ENCODE peak calls at places on chromosomes 7 and 10, in eight cellular contexts. Z, Q, H, C, P, X, B and N are unnamed samples.

GRCh38 chr7:7681191-7681935 is 37.0 kb downstream of the RPA3 start:
- DNase-seq in Z (peak; percentile 36), H (no peak), Q (no peak), P (peak; percentile 35), C (peak; percentile 92), B (peak; percentile 57), X (peak; percentile 71), N (no peak)

GRCh38 chr10:31457858-31458257 is 138.8 kb downstream of the ZEB1 start:
- DNase-seq in Q (no peak), B (no peak), H (no peak), C (no peak), X (no peak), P (no peak), Z (no peak), N (no peak)

GRCh38 chr7:94396606-94397005 is 1.9 kb downstream of the COL1A2 start:
- DNase-seq in Q (no peak), P (no peak), C (peak; percentile 38), B (no peak), Z (no peak), H (no peak), X (no peak), N (no peak)

GRCh38 chr7:44237696-44238095 is 36.9 kb downstream of the YKT6 start:
- DNase-seq in X (no peak), B (no peak), H (no peak), C (no peak), P (no peak), Q (no peak), Z (no peak), N (no peak)

GRCh38 chr10:14137391-14137790 is 193.3 kb downstream of the FRMD4A start:
- DNase-seq in Q (no peak), X (no peak), B (no peak), C (no peak), Z (no peak), H (no peak), P (no peak), N (no peak)

GRCh38 chr10:87578799-87579401 is 74.2 kb downstream of the MINPP1 start:
- DNase-seq in Z (no peak), H (no peak), Q (no peak), P (no peak), C (no peak), X (no peak), B (no peak), N (no peak)

GRCh38 chr7:19572566-19572965 is 136.3 kb downstream of the POLR1F start:
- DNase-seq in Q (no peak), X (no peak), P (no peak), Z (no peak), B (no peak), H (no peak), C (no peak), N (no peak)

GRCh38 chr10:21083861-21084260 is 186.8 kb upstream of the NEBL start:
- DNase-seq in Q (no peak), C (no peak), H (no peak), Z (no peak), P (no peak), X (no peak), B (no peak), N (no peak)

GRCh38 chr10:127525686-127526085 is 23.4 kb upstream of the NPS start:
- DNase-seq in C (no peak), Z (no peak), B (peak; percentile 53), Q (no peak), H (no peak), P (no peak), X (no peak), N (no peak)

DNA sequence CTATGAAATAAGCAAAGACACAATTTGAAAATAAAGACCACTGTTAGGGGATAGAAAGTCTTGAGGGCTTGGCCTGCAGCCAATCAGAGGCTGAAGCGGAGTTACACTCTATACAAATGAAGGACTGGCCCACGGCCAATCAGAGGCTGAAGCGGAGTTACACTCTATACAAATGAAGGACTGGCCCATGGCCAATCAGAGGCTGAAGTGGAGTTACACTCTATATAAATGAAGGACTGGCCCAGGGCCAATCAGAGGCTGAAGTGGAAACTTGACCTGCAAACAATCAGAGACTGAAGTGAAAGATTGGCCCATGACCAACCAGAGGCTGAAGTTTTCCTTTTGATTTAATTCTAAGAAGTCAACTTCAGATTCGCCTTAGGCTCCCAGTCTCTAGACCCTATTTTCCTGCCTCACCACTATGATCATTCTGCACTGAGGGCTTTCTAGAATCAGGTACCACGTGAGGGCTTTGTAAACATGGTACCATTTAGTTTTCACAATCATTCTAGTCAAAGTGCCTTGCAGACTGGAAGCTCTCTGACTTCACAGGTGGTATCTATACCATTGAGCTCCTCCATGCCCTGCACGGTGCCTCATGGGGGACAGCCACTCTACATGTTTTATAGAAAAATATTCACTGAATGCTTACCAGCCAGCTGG is 106.6 kb downstream of the ABLIM1 start:
- DNase-seq in Q (peak; percentile 96), Z (peak; percentile 80), H (peak; percentile 60), B (no peak), X (no peak), C (peak; percentile 52), P (no peak), N (no peak)
- H3K27ac ChIP-seq in Q (peak overlapping the region; percentile 82), Z (peak overlapping the region; percentile 71), H (no peak overlapping the region), B (no peak overlapping the region), X (no peak overlapping the region), C (peak overlapping the region; percentile 30), P (no peak overlapping the region), N (peak overlapping the region; percentile 9)

GRCh38 chr10:119602241-119603095 is 5.7 kb upstream of the TIAL1 start:
- DNase-seq in P (peak; percentile 32), B (peak; percentile 67), X (peak; percentile 86), Z (peak; percentile 37), C (no peak), H (no peak), Q (no peak), N (no peak)
- TF ChIP-seq CTCF in P (peak; percentile 36), B (peak; percentile 90), X (peak; percentile 84), Z (peak; percentile 44), C (peak; percentile 32), H (peak; percentile 64), Q (no peak), N (no peak)

GRCh38 chr7:155625557-155625956 is 18.9 kb upstream of the RBM33 start:
- DNase-seq in X (no peak), H (no peak), B (no peak), C (no peak), P (no peak), Q (no peak), Z (no peak), N (no peak)

GRCh38 chr7:155618708-155619633 is 25.5 kb upstream of the RBM33 start:
- DNase-seq in C (no peak), H (peak; percentile 63), Z (peak; percentile 76), B (no peak), X (peak; percentile 20), P (no peak), Q (peak; percentile 73), N (no peak)

GRCh38 chr7:155620497-155620896 is 24.0 kb upstream of the RBM33 start:
- DNase-seq in Z (no peak), P (no peak), X (no peak), Q (no peak), C (no peak), H (peak; percentile 58), B (no peak), N (no peak)

GRCh38 chr7:155621418-155621980 is 23.0 kb upstream of the RBM33 start:
- DNase-seq in C (no peak), Z (no peak), P (no peak), B (no peak), H (no peak), X (no peak), Q (no peak), N (no peak)

DNA sequence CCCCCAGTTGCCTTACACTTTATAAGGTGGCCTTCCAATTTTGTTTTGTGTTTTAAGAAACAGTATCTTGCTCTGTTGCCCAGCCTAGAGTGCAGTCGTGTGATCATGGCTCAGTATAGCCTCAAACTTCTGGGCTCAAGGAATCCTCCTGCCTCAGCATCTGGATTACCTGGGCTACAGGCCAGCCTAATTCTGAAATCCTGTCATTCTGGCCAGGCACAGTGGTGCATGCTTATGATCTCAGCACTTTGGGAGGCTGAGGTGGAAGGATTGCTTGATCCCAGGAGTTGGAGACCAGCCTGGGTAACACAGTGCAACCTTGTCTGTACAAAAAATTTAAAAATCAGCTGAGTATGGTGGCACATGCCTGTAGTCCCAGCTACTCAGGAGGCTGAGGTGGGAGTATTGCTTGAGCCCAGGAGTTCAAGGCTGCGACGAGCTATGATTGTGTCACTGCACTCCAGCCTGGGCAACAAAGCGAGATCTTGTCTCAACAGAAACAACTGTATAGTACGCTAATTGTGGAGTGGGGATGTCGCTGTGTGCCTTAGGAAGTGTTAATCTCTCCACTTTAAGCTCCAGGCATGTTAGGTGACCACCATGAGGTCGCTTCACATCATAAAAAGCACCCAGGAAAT is 24.7 kb upstream of the RBM33 start:
- DNase-seq in Z (no peak), Q (no peak), B (no peak), C (no peak), H (no peak), P (no peak), X (no peak), N (no peak)
- H3K27ac ChIP-seq in Z (peak overlapping the region; percentile 83), Q (peak overlapping the region; percentile 95), B (no peak overlapping the region), C (no peak overlapping the region), H (peak overlapping the region; percentile 75), P (no peak overlapping the region), X (no peak overlapping the region), N (no peak overlapping the region)

GRCh38 chr10:50419756-50420155 is 168.4 kb upstream of the ASAH2 start:
- DNase-seq in P (no peak), B (no peak), H (no peak), C (no peak), X (no peak), Q (no peak), Z (no peak), N (no peak)

GRCh38 chr10:50422259-50422658 is 170.9 kb upstream of the ASAH2 start:
- DNase-seq in X (no peak), H (no peak), Q (no peak), B (no peak), P (no peak), Z (no peak), C (no peak), N (no peak)

GRCh38 chr10:50420166-50420565 is 168.8 kb upstream of the ASAH2 start:
- DNase-seq in P (no peak), H (no peak), Q (no peak), B (no peak), X (no peak), C (no peak), Z (no peak), N (no peak)

GRCh38 chr10:50419091-50419490 is 167.8 kb upstream of the ASAH2 start:
- DNase-seq in P (no peak), H (no peak), C (no peak), X (no peak), B (no peak), Q (no peak), Z (no peak), N (no peak)

DNA sequence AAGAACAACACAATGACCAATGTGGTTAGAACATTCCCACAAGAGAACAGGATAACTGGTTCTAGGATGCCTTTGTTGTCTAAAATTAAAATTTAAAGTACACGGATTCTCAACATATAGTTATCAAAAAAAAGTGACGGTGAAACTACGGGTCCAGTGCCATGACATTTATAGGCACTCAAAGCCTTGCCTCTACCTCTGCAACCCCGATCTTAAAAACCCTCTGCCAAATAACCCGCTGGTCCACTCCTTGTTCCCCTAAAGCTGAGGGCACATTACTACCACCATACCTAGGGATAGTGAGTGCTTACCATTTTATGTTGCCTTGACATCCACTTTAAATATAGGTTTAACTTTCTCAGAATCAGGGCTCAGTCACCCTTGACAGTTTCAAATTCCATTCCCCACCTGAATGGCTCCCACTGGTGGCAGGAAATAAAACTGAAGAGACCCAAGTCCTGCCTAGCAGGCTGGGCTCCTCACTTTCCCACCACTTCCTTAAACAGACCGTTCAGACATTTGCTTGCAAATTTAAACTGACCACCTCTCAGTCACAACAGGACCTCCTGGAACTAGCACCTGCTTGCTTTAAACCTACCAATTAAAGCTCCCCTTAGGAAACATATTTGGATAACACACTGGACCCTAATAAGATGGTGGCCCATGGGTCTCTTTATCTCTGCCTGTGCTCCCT is 169.9 kb upstream of the ASAH2 start:
- DNase-seq in P (no peak), H (no peak), C (peak; percentile 45), Z (peak; percentile 27), Q (peak; percentile 41), X (peak; percentile 83), B (peak; percentile 5), N (no peak)
- TF ChIP-seq CTCF in P (peak; percentile 51), H (peak; percentile 79), C (peak; percentile 49), Z (peak; percentile 57), Q (peak; percentile 62), X (peak; percentile 81), B (peak; percentile 46), N (peak; percentile 80)